ENCODE peak calls at places on chromosomes 6 and 20, in six cellular contexts. Z is foreskin fibroblast, N is T-helper 1 cell, T is GM12878, K is COR-L47, Q is caudate nucleus. Y is an unnamed sample.

GRCh38 chr6:135922170-135922569 is 70.7 kb downstream of the PDE7B start:
- DNase-seq in Z (peak; percentile 95), N (no peak), T (no peak), K (no peak), Q (no peak), Y (peak; percentile 98)

GRCh38 chr6:33201147-33201545 is 479 bp downstream of the SLC39A7 start:
- DNase-seq in Z (no peak), N (no peak), T (no peak), K (no peak), Q (no peak), Y (no peak)

GRCh38 chr6:18493421-18493891 is 106.3 kb downstream of the RNF144B start:
- DNase-seq in Z (no peak), N (no peak), T (no peak), K (no peak), Q (no peak), Y (no peak)

GRCh38 chr6:7341989-7342742 is 29.2 kb upstream of the SSR1 start:
- DNase-seq in Z (peak; percentile 9), N (peak; percentile 14), T (no peak), K (no peak), Q (no peak), Y (no peak)

GRCh38 chr20:53677447-53678314 is 84.0 kb upstream of the ZNF217 start:
- DNase-seq in Z (no peak), N (peak; percentile 44), T (no peak), K (no peak), Q (no peak), Y (peak; percentile 46)

GRCh38 chr6:87700729-87701675 is 1.0 kb downstream of the AKIRIN2 start:
- DNase-seq in Z (peak; percentile 86), N (peak; percentile 70), T (peak; percentile 43), K (peak; percentile 29), Q (no peak), Y (peak; percentile 62)

GRCh38 chr20:6674831-6675230 is 92.7 kb upstream of the BMP2 start:
- DNase-seq in Z (no peak), N (no peak), T (no peak), K (no peak), Q (no peak), Y (no peak)

GRCh38 chr20:48638546-48638945 is 189.3 kb downstream of the PREX1 start:
- DNase-seq in Z (peak; percentile 64), N (no peak), T (no peak), K (no peak), Q (no peak), Y (peak; percentile 51)

GRCh38 chr20:48079028-48079427 is 293.7 kb upstream of the SULF2 start:
- DNase-seq in Z (no peak), N (no peak), T (no peak), K (no peak), Q (no peak), Y (no peak)

GRCh38 chr20:33313686-33314314 is 30.8 kb downstream of the BPIFB1 start:
- DNase-seq in Z (no peak), N (no peak), T (no peak), K (no peak), Q (no peak), Y (no peak)

GRCh38 chr20:37383229-37383989 is 37.5 kb downstream of the SRC start:
- DNase-seq in Z (no peak), N (no peak), T (no peak), K (no peak), Q (no peak), Y (peak; percentile 18)

GRCh38 chr6:104862456-104862855 is 2.7 kb upstream of the HACE1 start:
- DNase-seq in Z (peak; percentile 45), N (no peak), T (no peak), K (no peak), Q (no peak), Y (peak; percentile 96)

GRCh38 chr6:137734875-137735182 is 132.2 kb upstream of the TNFAIP3 start:
- DNase-seq in Z (peak; percentile 29), N (no peak), T (no peak), K (no peak), Q (no peak), Y (no peak)

GRCh38 chr6:74971631-74972030 is 234.2 kb downstream of the COL12A1 start:
- DNase-seq in Z (peak; percentile 9), N (no peak), T (no peak), K (no peak), Q (no peak), Y (peak; percentile 4)

GRCh38 chr6:17360564-17360963 is 32.8 kb upstream of the CAP2 start:
- DNase-seq in Z (no peak), N (no peak), T (no peak), K (no peak), Q (no peak), Y (no peak)

Y was measured in IMR-90.